ENCODE peak calls at places on chromosomes 13 and 19, in nine cellular contexts. A is NCI-H1417 treated with DMSO at 0.1 percent for 48 hours; U is stimulated activated CD4-positive, alpha-beta T cell treated with anti-CD3 and anti-CD28 coated beads, Interleukin-4, amount 100 ng/mL, for 1 hour; Q is GDM1; C is tibial nerve; N is activated naive CD8-positive, alpha-beta T cell treated with anti-CD3 and anti-CD28 coated beads for 36 hours; V is SJSA1; R is nephron progenitor cell; T is hepatocyte. O is an unnamed sample.

GRCh38 chr19:16737909-16738308 is 18.3 kb downstream of the NWD1 start:
- DNase-seq in R (no peak), A (no peak), V (no peak), U (no peak), N (no peak), Q (no peak), T (peak; percentile 47), C (no peak), O (no peak)

GRCh38 chr19:41299755-41300089 is 10.2 kb upstream of the CCDC97 start:
- DNase-seq in R (no peak), U (peak; percentile 27), Q (no peak), N (no peak), V (peak; percentile 54), T (peak; percentile 64), C (peak; percentile 51), A (no peak), O (peak; percentile 58)

GRCh38 chr19:16457954-16458331 is 13.8 kb downstream of the EPS15L1 start:
- DNase-seq in U (no peak), T (no peak), A (no peak), N (no peak), C (no peak), Q (no peak), V (no peak), R (no peak), O (no peak)

GRCh38 chr19:426725-427445 is 17.9 kb upstream of the C2CD4C start:
- DNase-seq in N (no peak), T (no peak), R (no peak), A (no peak), U (no peak), C (no peak), Q (no peak), V (no peak), O (no peak)

GRCh38 chr19:29415507-29415906 is 110.3 kb upstream of the VSTM2B start:
- DNase-seq in N (no peak), V (no peak), R (no peak), A (no peak), Q (no peak), C (no peak), T (no peak), U (no peak), O (no peak)

GRCh38 chr19:16417660-16418596 is 53.8 kb downstream of the EPS15L1 start:
- DNase-seq in N (peak; percentile 69), U (peak; percentile 70), Q (peak; percentile 24), C (peak; percentile 76), T (peak; percentile 75), R (peak; percentile 75), A (no peak), V (peak; percentile 80), O (peak; percentile 70)

GRCh38 chr13:38341149-38341692 is 8.4 kb upstream of the UFM1 start:
- DNase-seq in U (no peak), T (no peak), V (no peak), N (no peak), R (no peak), Q (no peak), A (no peak), C (no peak), O (no peak)

GRCh38 chr19:50792246-50792851 is 2.1 kb downstream of the ACP4 start:
- DNase-seq in A (no peak), R (no peak), N (no peak), C (no peak), Q (no peak), V (no peak), T (no peak), U (no peak), O (no peak)

GRCh38 chr19:51407631-51408131 is 9.8 kb downstream of the SIGLEC10 start:
- DNase-seq in V (no peak), A (no peak), U (peak; percentile 10), N (no peak), Q (peak; percentile 60), R (no peak), T (peak; percentile 50), C (no peak), O (peak; percentile 56)

GRCh38 chr19:12847159-12848139 is 9.1 kb downstream of the MAST1 start:
- DNase-seq in Q (peak; percentile 57), C (peak; percentile 83), U (peak; percentile 87), N (peak; percentile 90), V (peak; percentile 76), R (peak; percentile 99), A (no peak), T (peak; percentile 93), O (peak; percentile 90)

GRCh38 chr13:24618219-24618955 is 61.8 kb upstream of the ATP12A start:
- DNase-seq in N (peak; percentile 81), C (no peak), U (peak; percentile 41), A (no peak), T (no peak), R (no peak), Q (peak; percentile 76), V (peak; percentile 38), O (peak; percentile 87)

GRCh38 chr13:106561551-106562170 is 6.3 kb downstream of the ARGLU1 start:
- DNase-seq in Q (no peak), T (peak; percentile 27), U (peak; percentile 33), A (no peak), C (no peak), N (peak; percentile 62), R (peak; percentile 26), V (no peak), O (peak; percentile 82)

GRCh38 chr19:16293133-16294085 is 31.2 kb upstream of the KLF2 start:
- DNase-seq in N (no peak), T (peak; percentile 84), V (peak; percentile 91), Q (no peak), U (no peak), C (peak; percentile 87), A (no peak), R (peak; percentile 19), O (no peak)

GRCh38 chr13:81140675-81141074 is 799.7 kb upstream of the SPRY2 start:
- DNase-seq in Q (no peak), V (no peak), U (no peak), N (no peak), T (no peak), R (no peak), C (no peak), A (no peak), O (no peak)

GRCh38 chr13:85408415-85408814 is 390.8 kb downstream of the SLITRK6 start:
- DNase-seq in R (no peak), V (no peak), N (no peak), C (no peak), U (no peak), Q (no peak), T (no peak), A (no peak), O (no peak)

GRCh38 chr19:42066075-42066754 is 3.8 kb downstream of the GRIK5 start:
- DNase-seq in T (no peak), U (no peak), A (no peak), C (no peak), Q (no peak), N (no peak), V (no peak), R (no peak), O (no peak)

GRCh38 chr19:21439372-21439771 is 42.4 kb downstream of the ZNF493 start:
- DNase-seq in N (no peak), A (no peak), U (no peak), R (no peak), C (no peak), T (peak; percentile 19), V (no peak), Q (no peak), O (no peak)

GRCh38 chr19:45782820-45783785 is 813 bp upstream of the DMPK start:
- DNase-seq in Q (no peak), U (no peak), V (peak; percentile 53), A (no peak), C (no peak), T (no peak), N (no peak), R (no peak), O (no peak)

GRCh38 chr19:4375164-4375619 is 25.2 kb downstream of the SH3GL1 start:
- DNase-seq in U (no peak), C (no peak), Q (no peak), V (no peak), T (peak; percentile 85), N (no peak), A (no peak), R (no peak), O (no peak)

GRCh38 chr13:71618154-71618553 is 248.8 kb downstream of the DACH1 start:
- DNase-seq in T (no peak), V (no peak), A (no peak), Q (no peak), U (no peak), N (no peak), C (no peak), R (no peak), O (no peak)

GRCh38 chr19:10891360-10892108 is 20.2 kb downstream of the CARM1 start:
- DNase-seq in U (no peak), N (no peak), A (peak; percentile 63), C (no peak), V (no peak), Q (no peak), R (no peak), T (peak; percentile 66), O (no peak)

GRCh38 chr19:15300533-15301194 is 31.7 kb downstream of the BRD4 start:
- DNase-seq in Q (no peak), V (peak; percentile 52), U (no peak), R (no peak), C (no peak), A (no peak), N (peak; percentile 26), T (no peak), O (peak; percentile 56)

GRCh38 chr13:79988573-79988972 is 352.4 kb downstream of the SPRY2 start:
- DNase-seq in N (no peak), T (peak; percentile 64), V (peak; percentile 97), A (no peak), R (no peak), U (no peak), C (no peak), Q (no peak), O (no peak)

O was measured in activated CD4-positive, alpha-beta memory T cell treated with anti-CD3 and anti-CD28 coated beads for 36 hours.